ENCODE peak calls at places on chromosomes 4 and X, in six cellular contexts. L is uterus, W is breast epithelium, Y is transverse colon, I is K562, A is stomach. P is an unnamed sample.

GRCh38 chr4:106681381-106681921 is 312.9 kb upstream of the GIMD1 start:
- DNase-seq in A (no peak), I (no peak), L (no peak), W (no peak), Y (no peak), P (no peak)

GRCh38 chr4:71222661-71223060 is 116.2 kb upstream of the SLC4A4 start:
- DNase-seq in I (no peak), L (no peak), A (no peak), Y (no peak), W (no peak), P (no peak)

GRCh38 chrX:109760922-109761250 is 27.8 kb upstream of the ACSL4 start:
- DNase-seq in I (no peak), L (no peak), Y (no peak), A (no peak), W (no peak), P (no peak)

GRCh38 chr4:3316146-3316545 is 23.3 kb downstream of the RGS12 start:
- DNase-seq in Y (no peak), A (no peak), L (no peak), W (peak), I (no peak), P (no peak)

GRCh38 chr4:53645108-53645507 is 53.8 kb upstream of the LNX1 start:
- DNase-seq in L (no peak), W (no peak), I (no peak), Y (no peak), A (no peak), P (no peak)

GRCh38 chrX:68018248-68019203 is 414.8 kb downstream of the OPHN1 start:
- DNase-seq in W (no peak), I (no peak), L (no peak), Y (no peak), A (no peak), P (peak)

GRCh38 chr4:6520978-6521377 is 48.6 kb upstream of the PPP2R2C start:
- DNase-seq in Y (no peak), L (no peak), A (no peak), W (no peak), I (no peak), P (no peak)

GRCh38 chr4:2686379-2687265 is 69.5 kb downstream of the TNIP2 start:
- DNase-seq in Y (no peak), A (no peak), W (no peak), L (no peak), I (no peak), P (no peak)

GRCh38 chr4:138390286-138390685 is 148.1 kb upstream of the SLC7A11 start:
- DNase-seq in W (no peak), A (no peak), L (no peak), I (no peak), Y (no peak), P (no peak)

GRCh38 chrX:110216027-110216426 is 101.9 kb downstream of the AMMECR1 start:
- DNase-seq in A (no peak), W (no peak), Y (no peak), L (no peak), I (no peak), P (no peak)

GRCh38 chr4:185534850-185535761 is at the start of gene PDLIM3:
- DNase-seq in A (peak), I (peak), L (peak), Y (peak), W (peak), P (peak)

GRCh38 chr4:185534534-185534849 is 815 bp downstream of the PDLIM3 start:
- DNase-seq in W (no peak), Y (no peak), A (no peak), I (no peak), L (no peak), P (no peak)

GRCh38 chr4:185532795-185533324 is 2.4 kb downstream of the PDLIM3 start:
- DNase-seq in I (no peak), A (no peak), W (no peak), Y (no peak), L (no peak), P (no peak)

GRCh38 chr4:185538806-185539205 is 3.5 kb upstream of the PDLIM3 start:
- DNase-seq in W (no peak), Y (no peak), L (no peak), A (no peak), I (no peak), P (no peak)

GRCh38 chr4:185535818-185536729 is 767 bp upstream of the PDLIM3 start:
- DNase-seq in W (no peak), Y (peak), A (no peak), L (peak), I (no peak), P (no peak)
- H3K4me3 ChIP-seq in W (peak), Y (peak), A (peak), L (peak), I (no peak), P (no peak)

GRCh38 chr4:94451669-94452475 is at the start of gene PDLIM5:
- DNase-seq in A (peak), W (peak), Y (peak), I (peak), L (peak), P (peak)
- TF ChIP-seq CTCF in A (no peak), W (peak), Y (no peak), I (no peak), L (no peak), P (no peak)

DNA sequence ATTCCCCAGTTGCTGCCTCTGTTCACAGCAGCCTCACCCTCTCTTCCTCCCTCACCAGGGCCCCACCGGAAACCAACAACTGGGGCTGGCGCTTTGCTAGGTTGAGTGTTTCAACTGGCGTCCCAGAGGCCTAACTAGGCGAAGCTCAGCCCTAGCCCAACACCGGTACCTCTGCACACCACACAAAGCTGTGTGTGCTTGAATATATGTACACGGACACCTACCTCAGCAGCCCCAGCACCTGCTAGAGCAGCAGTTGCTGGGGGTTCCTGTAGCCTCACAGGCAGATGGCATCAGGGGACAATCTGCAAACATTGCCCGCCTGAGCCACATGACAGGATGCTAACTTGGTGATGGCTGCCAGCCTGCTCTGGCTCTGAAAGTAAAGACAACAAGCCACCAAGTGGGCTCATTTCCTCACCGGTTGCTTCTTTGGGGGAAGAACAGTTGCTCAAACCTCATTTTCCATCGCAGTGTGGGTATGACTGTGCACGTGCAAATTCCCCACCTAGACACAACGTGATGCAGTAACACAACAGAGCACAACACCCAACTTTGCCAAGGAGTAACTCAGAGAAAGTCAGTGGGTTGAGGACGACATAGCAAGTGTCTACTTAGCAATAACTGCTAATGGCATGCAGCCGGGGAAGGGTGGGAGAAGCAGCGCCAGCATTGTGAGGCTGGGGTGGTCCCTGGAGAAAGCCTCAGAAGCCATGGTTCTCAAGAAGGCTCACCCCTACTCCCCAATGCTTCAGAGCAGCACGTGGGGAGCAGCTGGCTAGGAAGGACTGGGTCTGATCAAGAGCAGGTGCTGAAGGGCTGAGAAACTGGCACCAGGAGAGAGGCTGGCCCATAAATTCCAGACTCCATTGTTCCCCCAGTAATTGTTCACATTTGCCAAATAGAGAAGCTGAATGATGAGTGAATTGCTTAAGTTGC is 139.5 kb downstream of the SH3KBP1 start:
- DNase-seq in I (no peak), L (no peak), W (no peak), A (no peak), Y (peak), P (no peak)
- TF ChIP-seq POLR2A in I (no peak), L (no peak), W (no peak), A (no peak), Y (no peak), P (no peak)

GRCh38 chrX:154006965-154007364 is 12.7 kb downstream of the IRAK1 start:
- DNase-seq in I (no peak), A (no peak), L (no peak), W (no peak), Y (no peak), P (no peak)

GRCh38 chrX:154004315-154004714 is 15.4 kb downstream of the IRAK1 start:
- DNase-seq in A (no peak), L (no peak), W (no peak), Y (no peak), I (no peak), P (no peak)

GRCh38 chrX:154000051-154000450 is 19.7 kb downstream of the IRAK1 start:
- DNase-seq in W (no peak), I (no peak), Y (no peak), A (no peak), L (no peak), P (no peak)

GRCh38 chrX:153999359-154000037 is 20.2 kb downstream of the IRAK1 start:
- DNase-seq in L (no peak), W (no peak), A (no peak), Y (no peak), I (no peak), P (no peak)

GRCh38 chrX:154002215-154002719 is 17.4 kb downstream of the IRAK1 start:
- DNase-seq in L (no peak), W (no peak), I (peak), A (no peak), Y (peak), P (peak)
- H3K4me3 ChIP-seq in L (no peak), W (no peak), I (no peak), A (no peak), Y (no peak), P (no peak)

GRCh38 chr4:157040380-157040779 is 35.6 kb upstream of the GLRB start:
- DNase-seq in A (no peak), Y (no peak), I (no peak), L (no peak), W (no peak), P (no peak)

GRCh38 chr4:157048248-157048647 is 27.7 kb upstream of the GLRB start:
- DNase-seq in W (no peak), Y (peak), L (peak), A (no peak), I (no peak), P (peak)

GRCh38 chr4:157045507-157046127 is 30.3 kb upstream of the GLRB start:
- DNase-seq in Y (peak), W (no peak), I (no peak), L (peak), A (no peak), P (peak)

DNA sequence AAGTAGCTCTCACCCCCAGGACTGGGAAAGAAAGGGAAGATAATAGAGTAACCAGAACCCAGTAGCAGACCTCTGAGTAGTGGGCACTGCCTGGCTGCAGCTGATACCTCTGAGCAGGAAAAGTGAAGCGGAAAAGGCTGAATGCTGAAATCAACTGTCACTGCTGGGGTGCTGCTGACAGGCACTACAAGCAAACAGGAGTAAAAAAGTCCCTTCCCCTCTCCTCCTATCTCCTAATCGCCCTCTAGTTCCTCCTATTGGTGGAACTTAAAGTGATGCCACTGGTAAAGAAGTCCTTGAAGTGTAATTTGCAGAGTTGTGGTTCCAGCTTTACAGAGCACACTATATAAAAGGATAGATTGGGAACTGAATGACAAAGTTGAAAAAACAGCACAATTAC is 32.8 kb upstream of the GLRB start:
- DNase-seq in A (no peak), Y (no peak), I (no peak), W (no peak), L (no peak), P (no peak)
- TF ChIP-seq CTCF in A (no peak), Y (no peak), I (no peak), W (no peak), L (no peak), P (no peak)

DNA sequence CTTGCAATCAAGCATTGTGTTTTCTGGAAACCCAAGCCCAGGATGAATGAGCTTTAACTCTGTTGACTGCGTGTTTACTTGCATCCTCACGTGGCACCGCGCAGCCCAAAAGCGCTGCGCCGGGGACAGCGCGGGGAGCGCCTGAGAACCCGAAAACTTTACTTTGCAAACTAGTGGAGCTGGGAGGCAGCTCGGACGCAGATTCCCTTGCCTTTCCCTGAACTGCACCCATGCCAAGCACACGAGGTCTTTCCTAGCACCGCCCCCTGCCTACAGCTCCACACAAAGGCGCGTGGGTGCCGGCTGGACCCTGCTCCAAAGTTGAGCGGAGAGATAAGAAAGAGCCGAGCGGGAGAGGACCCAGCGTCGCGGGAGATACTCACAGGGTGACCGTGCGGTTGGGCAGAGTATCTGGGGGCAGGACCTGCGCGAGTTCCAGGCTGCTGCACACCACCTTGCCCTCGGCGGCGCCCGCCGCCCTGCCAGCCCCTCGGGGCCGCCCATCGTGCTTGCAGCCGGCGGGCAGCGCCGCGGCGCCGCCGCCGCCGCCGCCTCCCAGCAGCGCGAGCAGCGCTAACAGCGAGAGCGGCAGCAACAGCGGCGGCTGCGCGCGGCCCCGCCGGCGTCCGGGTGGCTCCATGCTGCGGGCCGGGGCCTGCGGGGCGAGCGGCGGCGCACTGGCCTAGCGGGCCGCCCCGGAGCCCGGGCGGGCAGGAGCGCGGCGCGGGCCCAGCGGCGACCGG is 550 bp downstream of the ADGRA3 start:
- DNase-seq in L (peak), A (peak), W (no peak), Y (peak), I (peak), P (peak)
- TF ChIP-seq POLR2A in L (no peak), A (peak), W (no peak), Y (peak), I (no peak), P (no peak)

DNA sequence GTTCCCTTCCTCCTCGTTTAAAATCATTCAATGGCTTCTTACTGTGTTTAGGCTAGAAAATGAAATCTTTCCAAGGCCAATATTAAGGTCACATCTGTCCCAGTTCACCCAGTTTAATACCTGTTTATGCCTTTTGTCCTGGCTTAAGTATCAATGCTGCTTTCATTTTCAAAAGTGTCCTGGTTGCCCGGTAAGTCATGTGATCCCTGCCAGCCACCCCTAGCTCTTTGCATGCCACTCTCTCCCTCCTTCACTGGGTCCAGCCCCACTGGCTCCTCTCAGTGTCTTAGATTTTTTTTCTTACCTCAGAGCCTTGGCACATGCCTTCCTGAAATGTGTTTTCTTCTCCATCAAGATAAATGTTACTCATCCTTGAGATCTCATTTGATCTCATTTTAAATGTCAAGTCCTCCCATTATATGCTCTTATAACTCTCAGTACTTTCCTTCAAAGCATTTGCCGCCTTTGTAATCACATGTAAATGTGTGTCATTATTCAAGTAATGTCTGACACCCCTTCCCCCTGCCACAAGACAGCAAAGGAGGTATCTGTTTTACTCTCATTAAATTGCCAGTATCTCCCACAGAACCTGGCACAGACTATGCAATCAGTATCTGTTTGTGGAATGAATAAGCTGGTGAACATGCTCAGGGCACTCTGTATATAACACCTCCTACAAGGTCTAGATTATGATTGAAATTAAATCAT is 472.5 kb upstream of the RPS6KA3 start:
- DNase-seq in W (no peak), I (no peak), L (no peak), A (no peak), Y (no peak), P (no peak)
- H3K4me3 ChIP-seq in W (no peak), I (no peak), L (no peak), A (no peak), Y (no peak), P (no peak)

DNA sequence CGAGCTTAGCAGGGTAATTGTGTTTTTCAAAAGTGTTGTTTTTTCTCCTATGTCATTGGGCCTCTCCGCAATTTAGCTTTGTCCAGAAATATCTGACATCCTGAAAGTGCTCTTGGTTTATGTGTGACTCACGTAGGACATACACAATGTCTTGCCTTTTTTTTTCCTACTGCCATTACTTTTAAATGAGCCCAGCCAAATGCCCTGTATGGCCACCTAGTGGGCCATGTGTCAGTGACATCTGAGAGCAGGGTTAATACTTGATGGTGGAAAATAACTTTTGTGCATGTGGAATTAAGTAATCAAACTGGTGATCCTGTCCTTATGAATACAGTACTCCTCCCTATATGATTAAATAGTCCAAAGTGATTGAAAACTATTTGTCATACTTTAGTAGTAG is 1411.1 kb upstream of the TENM3 start:
- DNase-seq in A (no peak), W (no peak), Y (no peak), L (no peak), I (no peak), P (no peak)
- TF ChIP-seq CTCF in A (no peak), W (no peak), Y (no peak), L (no peak), I (no peak), P (no peak)

GRCh38 chrX:37781808-37782207 is 1.9 kb downstream of the CYBB start:
- DNase-seq in Y (no peak), L (no peak), W (no peak), A (no peak), I (no peak), P (no peak)

GRCh38 chrX:37787353-37787869 is 7.6 kb downstream of the CYBB start:
- DNase-seq in L (no peak), I (no peak), Y (no peak), W (no peak), A (no peak), P (no peak)

GRCh38 chrX:37783284-37783683 is 3.4 kb downstream of the CYBB start:
- DNase-seq in A (no peak), W (no peak), I (no peak), Y (no peak), L (no peak), P (no peak)

GRCh38 chrX:37785569-37785968 is 5.7 kb downstream of the CYBB start:
- DNase-seq in W (no peak), A (no peak), Y (no peak), I (no peak), L (no peak), P (no peak)

GRCh38 chrX:37786666-37787337 is 6.9 kb downstream of the CYBB start:
- DNase-seq in Y (no peak), A (no peak), I (no peak), L (no peak), W (no peak), P (no peak)
- TF ChIP-seq POLR2A in Y (no peak), A (no peak), I (no peak), L (no peak), W (no peak), P (no peak)

GRCh38 chrX:154020500-154021115 is 906 bp upstream of the IRAK1 start:
- DNase-seq in L (no peak), W (no peak), Y (no peak), A (no peak), I (no peak), P (no peak)

GRCh38 chrX:154019633-154020499 is at the start of gene IRAK1:
- DNase-seq in A (peak), L (no peak), W (no peak), Y (peak), I (peak), P (peak)

GRCh38 chrX:154017766-154018517 is 1.8 kb downstream of the IRAK1 start:
- DNase-seq in I (no peak), Y (no peak), L (no peak), A (no peak), W (no peak), P (no peak)

GRCh38 chrX:154018518-154019060 is 1.1 kb downstream of the IRAK1 start:
- DNase-seq in W (no peak), Y (no peak), I (peak), L (no peak), A (no peak), P (no peak)

DNA sequence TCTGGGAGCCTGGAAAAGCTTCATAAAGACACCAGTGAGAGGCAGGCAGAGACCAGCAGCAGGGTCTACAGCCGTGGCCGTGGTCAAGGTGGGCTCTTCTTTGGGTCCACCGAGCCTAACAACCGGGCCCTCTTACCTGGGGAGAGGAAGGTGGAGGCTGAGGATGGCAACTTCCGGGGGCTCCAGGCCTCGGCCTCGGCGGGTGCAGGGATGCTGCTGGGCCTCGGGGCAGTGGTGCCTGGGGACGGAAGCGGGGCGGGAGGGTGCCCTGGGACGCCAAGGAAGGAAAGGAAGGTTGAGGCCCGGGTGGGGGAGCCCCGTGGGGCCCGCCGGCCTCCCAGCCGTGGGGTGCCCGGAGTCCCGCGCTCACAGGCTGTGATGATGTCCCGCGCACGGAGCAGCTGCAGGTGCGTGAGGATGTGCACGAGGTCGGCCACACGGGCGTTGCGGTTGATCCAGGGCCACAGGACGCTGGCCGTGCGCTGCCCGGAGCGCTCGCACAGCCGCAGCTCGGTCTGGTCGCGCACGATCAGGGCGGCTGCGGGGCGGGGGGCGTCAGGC is 561 bp downstream of the IRAK1 start:
- DNase-seq in W (no peak), Y (peak), I (peak), L (no peak), A (no peak), P (no peak)
- H3K4me3 ChIP-seq in W (peak), Y (peak), I (peak), L (peak), A (peak), P (peak)